ENCODE peak calls at places on chromosomes 2 and 18, in four cellular contexts. One of them, this sample, is unnamed.

GRCh38 chr2:82333697-82334096 is 2029.1 kb upstream of the LRRTM1 start:
- DNase-seq in H9: no peak
- DNase-seq in IMR-90: no peak
- DNase-seq in H1: no peak
- DNase-seq in this sample: no peak

GRCh38 chr2:101858246-101858645 is 133.5 kb upstream of the IL1R2 start:
- DNase-seq in H9: no peak
- DNase-seq in IMR-90: no peak
- DNase-seq in H1: no peak
- DNase-seq in this sample: no peak

GRCh38 chr2:236949089-236949935 is 136.4 kb upstream of the COPS8 start:
- DNase-seq in H9: peak
- DNase-seq in IMR-90: no peak
- DNase-seq in H1: no peak
- DNase-seq in this sample: peak

GRCh38 chr2:19114126-19114525 is 244.3 kb downstream of the OSR1 start:
- DNase-seq in H9: no peak
- DNase-seq in IMR-90: no peak
- DNase-seq in H1: no peak
- DNase-seq in this sample: no peak

GRCh38 chr18:63111549-63112402 is 207.8 kb downstream of the BCL2 start:
- DNase-seq in H9: no peak
- DNase-seq in IMR-90: no peak
- DNase-seq in H1: no peak
- DNase-seq in this sample: no peak

GRCh38 chr18:43622024-43622423 is 344.7 kb upstream of the SYT4 start:
- DNase-seq in H9: no peak
- DNase-seq in IMR-90: no peak
- DNase-seq in H1: no peak
- DNase-seq in this sample: no peak

GRCh38 chr2:10326151-10326616 is 23.5 kb downstream of the HPCAL1 start:
- DNase-seq in H9: no peak
- DNase-seq in IMR-90: no peak
- DNase-seq in H1: no peak
- DNase-seq in this sample: no peak

GRCh38 chr2:207879536-207879935 is 109.8 kb upstream of the FZD5 start:
- DNase-seq in H9: no peak
- DNase-seq in IMR-90: peak
- DNase-seq in H1: no peak
- DNase-seq in this sample: peak

GRCh38 chr2:219095406-219095940 is 34.8 kb upstream of the IHH start:
- DNase-seq in H9: no peak
- DNase-seq in IMR-90: no peak
- DNase-seq in H1: no peak
- DNase-seq in this sample: no peak

GRCh38 chr2:43777306-43777926 is 3.6 kb downstream of the DYNC2LI1 start:
- DNase-seq in H9: no peak
- DNase-seq in IMR-90: no peak
- DNase-seq in H1: no peak
- DNase-seq in this sample: no peak

GRCh38 chr2:1698188-1698945 is 45.9 kb downstream of the PXDN start:
- DNase-seq in H9: no peak
- DNase-seq in IMR-90: no peak
- DNase-seq in H1: no peak
- DNase-seq in this sample: no peak

GRCh38 chr2:64622443-64623231 is 31.1 kb downstream of the SERTAD2 start:
- DNase-seq in H9: peak
- DNase-seq in IMR-90: no peak
- DNase-seq in H1: no peak
- DNase-seq in this sample: peak

GRCh38 chr2:108925735-108926134 is 63.3 kb downstream of the EDAR start:
- DNase-seq in H9: no peak
- DNase-seq in IMR-90: no peak
- DNase-seq in H1: no peak
- DNase-seq in this sample: no peak

GRCh38 chr2:226477221-226478120 is 322.1 kb downstream of the IRS1 start:
- DNase-seq in H9: no peak
- DNase-seq in IMR-90: peak
- DNase-seq in H1: no peak
- DNase-seq in this sample: peak
- H3K4ac ChIP-seq in H9: no peak
- H3K4ac ChIP-seq in IMR-90: peak
- H3K4ac ChIP-seq in H1: no peak
- H3K4ac ChIP-seq in this sample: peak

DNA sequence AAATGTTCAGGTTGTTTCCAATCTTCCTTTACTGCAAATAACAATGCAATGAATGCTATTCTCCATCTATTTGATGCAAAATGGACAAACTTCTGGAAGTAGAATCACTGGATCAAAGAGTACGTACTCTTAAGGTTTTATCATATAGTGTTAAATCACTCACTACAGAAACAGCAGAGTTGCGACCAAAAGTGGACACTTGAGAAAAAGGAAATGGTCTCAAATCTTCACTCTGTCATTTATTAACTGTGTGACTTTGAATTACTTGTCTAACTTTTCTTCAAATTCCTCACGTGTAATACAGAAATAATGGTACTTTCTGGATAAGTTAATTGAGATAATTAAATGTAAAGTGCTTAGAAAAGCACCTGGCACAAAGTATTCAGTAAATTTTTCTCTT is 78.1 kb downstream of the CERKL start:
- DNase-seq in H9: no peak
- DNase-seq in IMR-90: no peak
- DNase-seq in H1: no peak
- DNase-seq in this sample: no peak
- H3K56ac ChIP-seq in H9: no peak
- H3K56ac ChIP-seq in IMR-90: no peak
- H3K56ac ChIP-seq in H1: no peak
- H3K56ac ChIP-seq in this sample: no peak

DNA sequence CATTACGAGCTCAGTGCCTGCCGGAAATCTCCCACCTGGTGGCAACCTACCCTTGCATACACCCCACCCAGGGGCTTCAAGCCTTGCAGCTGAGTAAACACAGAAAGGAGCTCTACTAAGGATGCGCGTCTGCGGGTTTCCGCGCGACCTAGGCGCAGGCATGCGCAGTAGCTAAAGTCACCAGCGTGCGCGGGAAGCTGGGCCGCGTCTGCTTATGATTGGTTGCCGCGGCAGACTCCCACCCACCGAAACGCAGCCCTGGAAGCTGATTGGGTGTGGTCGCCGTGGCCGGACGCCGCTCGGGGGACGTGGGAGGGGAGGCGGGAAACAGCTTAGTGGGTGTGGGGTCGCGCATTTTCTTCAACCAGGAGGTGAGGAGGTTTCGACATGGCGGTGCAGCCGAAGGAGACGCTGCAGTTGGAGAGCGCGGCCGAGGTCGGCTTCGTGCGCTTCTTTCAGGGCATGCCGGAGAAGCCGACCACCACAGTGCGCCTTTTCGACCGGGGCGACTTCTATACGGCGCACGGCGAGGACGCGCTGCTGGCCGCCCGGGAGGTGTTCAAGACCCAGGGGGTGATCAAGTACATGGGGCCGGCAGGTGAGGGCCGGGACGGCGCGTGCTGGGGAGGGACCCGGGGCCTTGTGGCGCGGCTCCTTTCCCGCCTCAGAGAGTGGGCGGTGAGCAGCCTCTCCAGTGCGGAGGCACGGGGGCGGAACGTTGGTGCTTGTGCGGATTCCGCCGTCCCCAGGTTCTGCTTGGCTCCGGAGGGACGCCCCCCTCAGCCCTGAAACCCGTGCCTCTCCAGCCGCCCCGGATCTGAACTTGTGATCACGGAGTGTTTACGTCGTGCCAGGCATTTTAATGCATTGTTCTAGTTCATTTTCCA is at the start of gene MSH2:
- DNase-seq in H9: peak
- DNase-seq in IMR-90: peak
- DNase-seq in H1: peak
- DNase-seq in this sample: peak
- H3K4ac ChIP-seq in H9: no peak
- H3K4ac ChIP-seq in IMR-90: peak
- H3K4ac ChIP-seq in H1: peak
- H3K4ac ChIP-seq in this sample: peak

GRCh38 chr2:28644760-28645159 is 106.9 kb upstream of the PPP1CB start:
- DNase-seq in H9: no peak
- DNase-seq in IMR-90: no peak
- DNase-seq in H1: no peak
- DNase-seq in this sample: peak
- H3K56ac ChIP-seq in H9: no peak
- H3K56ac ChIP-seq in IMR-90: no peak
- H3K56ac ChIP-seq in H1: no peak
- H3K56ac ChIP-seq in this sample: no peak

GRCh38 chr18:77107218-77107815 is 25.3 kb downstream of the MBP start:
- DNase-seq in H9: no peak
- DNase-seq in IMR-90: no peak
- DNase-seq in H1: no peak
- DNase-seq in this sample: no peak
- H3K4ac ChIP-seq in H9: no peak
- H3K4ac ChIP-seq in IMR-90: peak
- H3K4ac ChIP-seq in H1: no peak
- H3K4ac ChIP-seq in this sample: no peak

DNA sequence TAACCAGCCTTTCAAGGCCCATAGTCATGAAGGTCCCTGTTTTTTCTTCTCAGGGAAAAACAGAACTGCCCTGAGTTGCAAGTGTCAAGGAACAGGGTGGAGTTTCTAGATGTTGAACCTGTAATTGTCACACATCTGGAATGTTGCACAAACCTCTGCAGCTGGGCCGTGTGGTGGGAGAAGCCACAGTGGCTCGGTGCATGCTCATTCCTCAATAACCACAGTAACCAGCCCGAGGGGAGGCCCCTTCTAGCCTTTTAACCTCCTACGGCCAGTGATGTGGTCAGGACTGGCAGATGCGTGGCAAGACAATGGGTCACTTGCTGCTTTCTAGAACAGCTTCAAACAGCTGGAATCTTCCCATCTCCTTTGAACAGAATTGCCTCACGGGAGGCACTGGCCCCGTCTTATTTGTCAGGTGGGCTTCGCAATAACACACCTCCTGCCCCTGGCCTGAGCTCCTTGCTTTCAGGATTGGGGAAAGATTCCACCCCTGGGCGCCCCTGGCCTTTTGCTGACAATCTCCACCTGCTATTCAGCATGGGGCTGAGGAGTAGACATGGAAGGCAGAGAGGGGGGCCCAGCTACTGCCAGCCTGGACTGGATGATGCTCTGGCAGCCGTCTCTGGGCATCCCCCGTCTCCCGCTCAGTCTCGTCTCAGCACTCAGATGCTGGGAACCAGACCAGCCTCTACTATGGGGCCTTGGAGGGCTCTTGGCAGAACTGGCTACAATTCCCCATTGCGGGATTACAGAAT is 102.9 kb downstream of the KLHL29 start:
- DNase-seq in H9: no peak
- DNase-seq in IMR-90: peak
- DNase-seq in H1: no peak
- DNase-seq in this sample: no peak
- H3K56ac ChIP-seq in H9: no peak
- H3K56ac ChIP-seq in IMR-90: no peak
- H3K56ac ChIP-seq in H1: no peak
- H3K56ac ChIP-seq in this sample: no peak

GRCh38 chr2:96204836-96205235 is 3.8 kb downstream of the STARD7 start:
- DNase-seq in H9: no peak
- DNase-seq in IMR-90: no peak
- DNase-seq in H1: no peak
- DNase-seq in this sample: no peak
- H3K4ac ChIP-seq in H9: no peak
- H3K4ac ChIP-seq in IMR-90: no peak
- H3K4ac ChIP-seq in H1: no peak
- H3K4ac ChIP-seq in this sample: no peak

GRCh38 chr2:39855856-39856255 is 76.8 kb upstream of the THUMPD2 start:
- DNase-seq in H9: no peak
- DNase-seq in IMR-90: no peak
- DNase-seq in H1: no peak
- DNase-seq in this sample: no peak
- H3K56ac ChIP-seq in H9: no peak
- H3K56ac ChIP-seq in IMR-90: no peak
- H3K56ac ChIP-seq in H1: no peak
- H3K56ac ChIP-seq in this sample: no peak

This sample was measured in mesendoderm.